ENCODE peak calls at places on chromosomes 12 and 14, in six cellular contexts. D is transverse colon, X is fibroblast of pulmonary artery, A is suprapubic skin, C is MM.1S, E is pancreas. J is an unnamed sample.

GRCh38 chr12:132501189-132501940 is 11.4 kb downstream of the FBRSL1 start:
- DNase-seq in D (no peak), X (no peak), A (no peak), C (no peak), E (no peak), J (no peak)

GRCh38 chr14:101055776-101056374 is 152.4 kb upstream of the RTL1 start:
- DNase-seq in D (no peak), X (no peak), A (no peak), C (no peak), E (no peak), J (no peak)

GRCh38 chr14:99241314-99242035 is 30.5 kb downstream of the BCL11B start:
- DNase-seq in D (no peak), X (no peak), A (no peak), C (no peak), E (no peak), J (no peak)

GRCh38 chr12:79558924-79559469 is 131.8 kb downstream of the PAWR start:
- DNase-seq in D (no peak), X (no peak), A (no peak), C (no peak), E (no peak), J (no peak)

GRCh38 chr14:50937325-50937724 is 7.0 kb downstream of the PYGL start:
- DNase-seq in D (no peak), X (peak), A (no peak), C (no peak), E (no peak), J (peak)

GRCh38 chr14:64394423-64394822 is 6.3 kb downstream of the MTHFD1 start:
- DNase-seq in D (no peak), X (no peak), A (no peak), C (no peak), E (no peak), J (no peak)

GRCh38 chr12:132602578-132603239 is 7.7 kb downstream of the LRCOL1 start:
- DNase-seq in D (peak), X (no peak), A (no peak), C (no peak), E (peak), J (no peak)

GRCh38 chr14:23379331-23380196 is 2.7 kb downstream of the CMTM5 start:
- DNase-seq in D (peak), X (peak), A (no peak), C (peak), E (peak), J (peak)

GRCh38 chr12:55707841-55708694 is at the start of gene ITGA7:
- DNase-seq in D (peak), X (no peak), A (no peak), C (peak), E (peak), J (no peak)

GRCh38 chr12:106709068-106709511 is 65.4 kb upstream of the RIC8B start:
- DNase-seq in D (no peak), X (no peak), A (no peak), C (no peak), E (no peak), J (no peak)

GRCh38 chr14:76267322-76268012 is 108.5 kb upstream of the ESRRB start:
- DNase-seq in D (peak), X (peak), A (no peak), C (no peak), E (peak), J (peak)

GRCh38 chr12:121114019-121114639 is 18.5 kb upstream of the P2RX7 start:
- DNase-seq in D (no peak), X (no peak), A (no peak), C (no peak), E (no peak), J (no peak)

GRCh38 chr12:120856980-120857379 is 47.2 kb downstream of the SPPL3 start:
- DNase-seq in D (no peak), X (no peak), A (no peak), C (no peak), E (no peak), J (peak)

GRCh38 chr14:92581206-92581605 is 67.6 kb downstream of the RIN3 start:
- DNase-seq in D (no peak), X (no peak), A (no peak), C (peak), E (no peak), J (no peak)

GRCh38 chr14:96090441-96091148 is 51.4 kb downstream of the C14orf132 start:
- DNase-seq in D (peak), X (peak), A (no peak), C (no peak), E (no peak), J (no peak)

GRCh38 chr12:85733984-85734383 is 102.2 kb downstream of the RASSF9 start:
- DNase-seq in D (no peak), X (peak), A (no peak), C (no peak), E (no peak), J (no peak)

GRCh38 chr14:65732112-65732511 is 319.6 kb downstream of the FUT8 start:
- DNase-seq in D (no peak), X (no peak), A (no peak), C (peak), E (no peak), J (no peak)

GRCh38 chr12:11962795-11963347 is 107.9 kb upstream of the BCL2L14 start:
- DNase-seq in D (no peak), X (no peak), A (no peak), C (no peak), E (no peak), J (no peak)

GRCh38 chr14:33484264-33484663 is 466.6 kb downstream of the EGLN3 start:
- DNase-seq in D (no peak), X (peak), A (no peak), C (no peak), E (no peak), J (no peak)

GRCh38 chr14:104933721-104934379 is 9.2 kb downstream of the PLD4 start:
- DNase-seq in D (no peak), X (no peak), A (peak), C (no peak), E (peak), J (peak)

GRCh38 chr12:121124402-121125109 is 8.1 kb upstream of the P2RX7 start:
- DNase-seq in D (no peak), X (peak), A (no peak), C (no peak), E (no peak), J (peak)

GRCh38 chr14:102362084-102362483 is 606 bp downstream of the CINP start:
- DNase-seq in D (no peak), X (peak), A (no peak), C (no peak), E (no peak), J (peak)

GRCh38 chr14:69786628-69787027 is 10.4 kb downstream of the SLC10A1 start:
- DNase-seq in D (no peak), X (no peak), A (no peak), C (no peak), E (no peak), J (no peak)

GRCh38 chr12:1566449-1567135 is 27.8 kb downstream of the FBXL14 start:
- DNase-seq in D (no peak), X (no peak), A (peak), C (no peak), E (no peak), J (no peak)
- H3K4me3 ChIP-seq in D (no peak), X (no peak), A (no peak), C (no peak), E (no peak), J (no peak)

GRCh38 chr14:87667661-87668060 is 325.3 kb downstream of the GALC start:
- DNase-seq in D (no peak), X (no peak), A (no peak), C (no peak), E (no peak), J (no peak)
- H3K4me3 ChIP-seq in D (no peak), X (no peak), A (no peak), C (no peak), E (no peak), J (no peak)

GRCh38 chr12:117047810-117048584 is 51.2 kb downstream of the TESC start:
- DNase-seq in D (no peak), X (peak), A (no peak), C (no peak), E (no peak), J (no peak)
- H3K4me3 ChIP-seq in D (no peak), X (no peak), A (no peak), C (no peak), E (no peak), J (no peak)

DNA sequence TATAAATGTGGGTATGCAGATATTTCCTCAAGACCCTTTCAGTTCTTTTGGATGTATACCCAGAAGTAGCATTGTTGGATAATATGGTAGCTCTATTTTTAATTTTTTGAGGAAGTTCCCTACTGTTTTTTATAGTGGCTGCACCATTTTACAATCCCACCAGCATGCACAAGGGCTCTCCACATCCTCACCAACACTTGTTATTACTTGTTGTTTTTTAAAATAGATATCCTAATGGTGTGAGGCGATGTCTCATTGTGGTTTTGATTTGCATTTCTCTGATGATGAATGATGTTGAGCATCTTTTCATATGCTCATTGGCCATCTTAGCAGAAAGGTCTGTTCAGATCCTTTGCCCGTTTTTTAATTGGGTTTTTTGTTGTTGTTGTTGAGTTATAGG is 47.1 kb downstream of the DIP2B start:
- DNase-seq in D (no peak), X (no peak), A (no peak), C (no peak), E (no peak), J (peak)
- H3K4me3 ChIP-seq in D (no peak), X (no peak), A (no peak), C (no peak), E (no peak), J (no peak)

GRCh38 chr12:53253298-53253697 is 14.8 kb upstream of the ESPL1 start:
- DNase-seq in D (no peak), X (no peak), A (no peak), C (no peak), E (no peak), J (no peak)
- H3K4me3 ChIP-seq in D (no peak), X (peak), A (peak), C (peak), E (no peak), J (no peak)

DNA sequence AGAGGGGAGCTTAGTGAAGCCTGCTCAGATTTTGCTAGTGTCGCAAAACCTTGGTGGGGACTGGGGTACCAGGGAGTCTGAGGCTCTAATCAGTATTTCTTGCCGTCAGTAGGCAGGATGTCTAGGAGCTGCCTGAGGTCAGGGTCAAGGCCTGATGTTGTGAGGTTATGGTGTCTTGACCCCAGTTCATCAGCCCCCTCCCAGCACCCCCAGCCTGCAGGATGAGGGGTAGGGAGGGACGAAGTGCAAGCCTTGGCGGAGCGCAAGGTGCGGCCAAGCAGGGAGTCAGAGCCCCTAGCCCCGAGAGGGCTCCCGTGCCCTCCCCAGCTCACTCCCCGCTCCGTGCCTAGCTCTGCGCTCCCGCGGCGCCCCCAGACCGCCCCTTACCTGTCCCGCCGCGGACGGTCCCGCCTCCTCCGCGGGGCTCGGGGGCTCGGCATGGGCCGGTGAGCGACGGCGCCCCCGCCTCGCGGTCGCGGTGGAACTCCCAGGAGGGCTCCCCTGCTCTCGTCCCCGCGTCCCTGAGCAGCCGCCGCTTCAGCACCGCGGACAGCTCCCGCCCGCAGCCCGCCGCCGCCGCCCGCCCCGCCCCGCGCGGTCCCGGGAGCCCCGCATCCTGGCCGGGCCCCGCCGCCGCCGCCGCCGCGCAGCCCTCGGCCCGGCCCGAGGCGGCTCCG is 347 bp downstream of the SYNDIG1L start:
- DNase-seq in D (peak), X (peak), A (peak), C (peak), E (no peak), J (no peak)
- H3K4me3 ChIP-seq in D (no peak), X (no peak), A (peak), C (no peak), E (no peak), J (no peak)

DNA sequence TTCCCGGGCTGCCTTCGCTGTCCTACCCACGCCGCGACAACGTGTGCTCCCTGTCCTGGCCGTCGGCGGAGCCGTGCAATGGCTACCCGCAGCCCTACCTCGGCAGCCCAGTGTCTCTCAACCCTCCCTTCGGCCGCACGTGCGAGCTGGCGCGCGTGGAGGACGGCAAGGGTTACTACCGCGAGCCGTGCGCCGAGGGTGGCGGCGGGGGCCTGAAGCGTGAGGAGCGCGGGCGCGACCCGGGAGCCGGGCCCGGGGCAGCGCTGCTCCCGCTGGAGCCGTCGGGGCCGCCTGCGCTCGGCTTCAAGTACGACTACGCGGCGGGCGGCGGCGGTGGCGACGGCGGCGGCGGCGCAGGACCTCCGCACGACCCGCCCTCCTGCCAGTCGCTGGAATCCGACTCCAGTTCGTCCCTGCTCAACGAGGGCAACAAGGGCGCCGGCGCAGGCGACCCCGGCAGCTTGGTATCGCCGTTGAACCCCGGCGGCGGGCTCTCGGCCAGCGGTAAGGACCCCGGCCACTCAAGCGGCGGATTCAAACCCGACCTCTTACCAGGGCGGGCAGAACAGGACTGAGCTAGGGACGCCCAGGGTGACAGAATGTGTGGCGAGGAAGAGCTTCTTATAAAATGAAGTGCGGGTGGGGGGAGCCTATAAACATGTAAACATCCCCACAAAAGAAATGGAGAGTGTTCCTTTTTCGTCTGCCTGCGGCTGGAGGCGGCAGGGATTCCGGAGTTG is 503 bp downstream of the HOXC12 start:
- DNase-seq in D (no peak), X (no peak), A (no peak), C (no peak), E (no peak), J (no peak)
- H3K4me3 ChIP-seq in D (no peak), X (no peak), A (peak), C (no peak), E (no peak), J (no peak)

GRCh38 chr14:93984987-93985410 is 8.6 kb upstream of the ASB2 start:
- DNase-seq in D (peak), X (peak), A (no peak), C (no peak), E (no peak), J (peak)
- H3K4me3 ChIP-seq in D (no peak), X (no peak), A (no peak), C (no peak), E (no peak), J (no peak)